ENCODE peak calls at places on chromosomes 12 and 14, in four cellular contexts. Z is A549, L is heart left ventricle, I is OCI-LY7. O is an unnamed sample. For H3K4me1, the result is how much of the 10 kb centered on the place peaks cover.

GRCh38 chr12:91053951-91054715 is 3.7 kb downstream of the KERA start:
- DNase-seq in Z (peak), I (no peak), L (no peak), O (no peak)

GRCh38 chr12:51922762-51923505 is 15.6 kb downstream of the ACVRL1 start:
- DNase-seq in L (peak), I (peak), Z (peak), O (peak)

GRCh38 chr12:57135487-57135886 is 7.2 kb downstream of the LRP1 start:
- DNase-seq in L (peak), I (no peak), Z (no peak), O (no peak)

GRCh38 chr12:117363953-117364486 is 2.6 kb upstream of the NOS1 start:
- DNase-seq in I (no peak), Z (peak), L (no peak), O (no peak)

GRCh38 chr14:88505621-88506020 is 49.2 kb downstream of the PTPN21 start:
- DNase-seq in I (no peak), L (no peak), Z (no peak), O (no peak)

GRCh38 chr12:120261951-120262851 is 3.3 kb downstream of the PXN start:
- DNase-seq in L (no peak), Z (peak), I (no peak), O (peak)

GRCh38 chr14:65252471-65253255 is 150.3 kb upstream of the MAX start:
- DNase-seq in I (peak), Z (no peak), L (no peak), O (no peak)

GRCh38 chr12:130494736-130495135 is 157.0 kb downstream of the PIWIL1 start:
- DNase-seq in I (no peak), Z (no peak), L (no peak), O (no peak)

GRCh38 chr12:19490908-19491307 is 51.6 kb downstream of the AEBP2 start:
- DNase-seq in Z (no peak), L (no peak), I (no peak), O (no peak)

GRCh38 chr14:93712838-93713724 is 75.2 kb downstream of the PRIMA1 start:
- DNase-seq in I (no peak), L (no peak), Z (no peak), O (no peak)

GRCh38 chr12:88643685-88644084 is 63.4 kb upstream of the KITLG start:
- DNase-seq in L (no peak), I (no peak), Z (no peak), O (no peak)

GRCh38 chr12:82873951-82874350 is 187.2 kb downstream of the TMTC2 start:
- DNase-seq in L (no peak), I (no peak), Z (no peak), O (no peak)

GRCh38 chr14:96852823-96853422 is 55.7 kb downstream of the VRK1 start:
- DNase-seq in Z (peak), L (no peak), I (peak), O (no peak)

GRCh38 chr12:80894179-80894578 is 43.6 kb downstream of the LIN7A start:
- DNase-seq in Z (no peak), L (no peak), I (no peak), O (no peak)

GRCh38 chr12:45989857-45990467 is 412 bp downstream of the SCAF11 start:
- DNase-seq in I (no peak), L (peak), Z (peak), O (peak)

GRCh38 chr12:75814856-75815754 is 216.5 kb downstream of the PHLDA1 start:
- DNase-seq in Z (peak), I (peak), L (no peak), O (no peak)

GRCh38 chr14:38948171-38948570 is 154.9 kb downstream of the SEC23A start:
- DNase-seq in I (no peak), Z (no peak), L (no peak), O (no peak)

GRCh38 chr14:105015905-105016304 is 5.0 kb downstream of the CDCA4 start:
- DNase-seq in I (no peak), Z (no peak), L (no peak), O (no peak)
- H3K4me1 ChIP-seq in I (half or more), Z (half or more), L (under half), O (under half)

DNA sequence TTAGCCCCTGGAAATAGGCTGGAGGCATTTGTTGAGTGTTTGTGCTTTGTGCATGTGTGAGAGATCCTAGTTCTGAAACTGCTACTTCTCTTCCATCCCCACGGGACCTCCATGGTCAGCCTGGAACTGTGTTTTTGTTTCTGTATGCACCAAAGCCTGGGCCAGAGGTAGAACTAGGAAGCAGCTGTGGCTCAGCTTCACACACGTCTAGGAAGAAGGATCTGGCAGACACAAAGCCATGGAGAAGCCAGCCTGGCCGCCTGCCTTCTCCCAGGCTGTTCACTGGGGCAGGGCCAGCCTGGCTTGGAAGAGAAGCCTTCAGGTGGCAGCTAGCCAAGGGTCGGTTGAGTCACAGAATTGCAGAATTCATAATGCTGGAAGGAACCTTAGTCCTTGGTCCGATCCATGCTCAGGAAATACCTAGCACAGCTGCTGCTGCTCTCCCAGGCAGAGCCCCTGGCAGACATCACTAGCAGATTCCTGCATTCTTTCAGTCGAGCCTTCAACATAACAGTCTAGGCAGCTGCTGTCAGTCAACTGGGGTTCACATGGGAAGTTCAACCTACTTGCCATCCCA is 27.0 kb downstream of the RIN3 start:
- DNase-seq in I (no peak), L (peak), Z (peak), O (peak)
- H3K4me3 ChIP-seq in I (no peak), L (no peak), Z (no peak), O (no peak)

GRCh38 chr12:6375269-6376078 is at the start of gene SCNN1A:
- DNase-seq in I (no peak), Z (no peak), L (no peak), O (no peak)
- H3K27ac ChIP-seq in I (no peak), Z (peak), L (peak), O (peak)

GRCh38 chr12:131832393-131833231 is 4.4 kb downstream of the MMP17 start:
- DNase-seq in Z (peak), L (peak), I (no peak), O (peak)
- H3K4me1 ChIP-seq in Z (under half), L (under half), I (under half), O (under half)

GRCh38 chr14:61940669-61941420 is 178.6 kb downstream of the SNAPC1 start:
- DNase-seq in Z (no peak), L (no peak), I (no peak), O (no peak)
- H3K4me3 ChIP-seq in Z (no peak), L (no peak), I (no peak), O (no peak)

DNA sequence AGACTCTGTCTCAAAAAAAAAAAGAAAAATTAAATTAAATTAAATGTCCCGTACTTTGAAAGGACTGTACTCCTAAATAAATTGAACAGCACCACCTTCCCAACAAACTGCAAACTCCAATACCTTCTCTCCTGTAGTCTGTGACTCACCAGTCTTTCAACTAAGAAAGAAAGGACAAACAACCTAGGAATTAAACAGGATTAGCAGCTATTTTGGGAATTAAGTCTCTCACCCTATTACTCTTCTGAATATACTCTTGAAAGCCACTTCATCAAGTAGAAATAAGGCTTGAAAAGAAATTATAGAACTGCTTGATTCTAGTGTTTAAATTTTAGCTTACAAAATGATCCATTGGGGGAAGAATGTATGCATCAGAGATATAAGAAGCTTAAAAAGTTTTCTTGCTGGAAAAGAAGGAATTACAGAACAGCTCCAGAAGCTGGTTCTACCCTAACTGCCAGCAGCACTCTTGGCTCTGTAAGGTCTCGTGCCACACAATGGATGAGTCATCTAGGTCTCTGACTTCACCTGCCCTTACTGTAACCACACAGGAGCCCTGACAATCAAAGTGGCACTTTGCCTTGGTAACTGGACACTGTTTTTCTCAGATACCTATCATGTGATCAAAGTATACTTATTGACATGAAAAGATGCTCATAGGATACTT is 57.0 kb upstream of the CERS5 start:
- DNase-seq in Z (peak), L (no peak), I (peak), O (no peak)
- H3K27ac ChIP-seq in Z (no peak), L (no peak), I (peak), O (no peak)

GRCh38 chr14:95305145-95305544 is 14.6 kb downstream of the CLMN start:
- DNase-seq in I (no peak), L (no peak), Z (no peak), O (no peak)
- H3K4me1 ChIP-seq in I (half or more), L (under half), Z (under half), O (half or more)

GRCh38 chr14:75578786-75579781 is 664 bp downstream of the FLVCR2 start:
- DNase-seq in L (no peak), Z (peak), I (no peak), O (peak)
- H3K4me3 ChIP-seq in L (peak), Z (peak), I (no peak), O (peak)

DNA sequence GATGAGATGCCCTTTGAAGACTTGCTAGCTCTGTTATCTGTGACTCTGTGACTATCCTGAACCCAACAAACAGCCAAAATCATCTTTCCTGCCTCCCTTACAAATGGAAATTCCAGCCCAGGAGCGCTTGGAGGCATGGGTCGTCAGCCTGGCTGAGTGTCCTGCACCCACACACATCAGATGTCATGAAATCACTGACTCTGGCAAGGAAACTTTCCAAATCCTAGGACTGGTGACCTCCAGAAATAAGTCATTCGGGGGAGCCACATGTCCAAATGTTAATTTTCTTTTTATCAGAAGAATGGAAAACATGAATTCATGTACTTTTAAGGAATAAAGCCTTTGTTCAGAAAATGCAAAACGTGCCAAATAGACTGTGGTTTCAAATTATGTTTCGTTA is 96.3 kb upstream of the EVL start:
- DNase-seq in Z (no peak), I (no peak), L (no peak), O (no peak)
- H3K27ac ChIP-seq in Z (no peak), I (no peak), L (no peak), O (no peak)

DNA sequence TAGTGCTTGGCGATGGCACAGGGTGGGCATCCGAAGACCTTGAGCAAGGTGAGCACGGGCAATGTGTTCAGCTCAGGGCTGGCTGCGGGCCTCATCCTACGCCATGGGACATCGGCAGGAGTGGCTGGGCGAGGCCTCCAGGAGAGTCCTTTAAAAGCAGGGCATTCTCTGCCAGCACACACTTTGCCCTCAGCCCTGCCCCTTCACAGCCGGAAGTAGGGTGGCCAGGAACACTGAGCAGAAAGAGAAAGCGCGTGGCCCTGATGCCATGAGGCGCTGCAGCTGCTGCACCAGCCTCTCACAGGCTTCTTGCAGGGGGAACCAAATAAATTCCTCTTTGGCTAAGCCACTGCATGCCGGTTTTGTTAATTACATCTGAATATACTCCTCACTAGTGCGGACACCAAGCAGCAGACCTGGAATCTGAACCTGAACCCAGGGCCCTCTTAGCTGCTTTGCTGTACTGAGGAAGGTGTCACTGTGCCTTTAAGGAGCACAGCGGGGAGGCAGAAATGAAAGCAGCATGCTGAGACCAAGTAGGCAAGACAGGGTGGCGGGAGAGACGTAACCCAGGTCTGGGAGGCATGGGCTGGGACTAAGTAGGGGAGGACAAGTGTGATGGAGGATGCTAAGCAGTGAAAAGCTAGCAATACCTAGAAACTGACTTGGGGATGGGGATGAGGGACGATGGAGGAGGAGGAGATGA is 155.2 kb downstream of the TTC7B start:
- DNase-seq in Z (no peak), L (peak), I (no peak), O (no peak)
- H3K4me1 ChIP-seq in Z (under half), L (under half), I (under half), O (under half)

O was measured in right lobe of liver.